ENCODE peak calls at places on chromosomes 5 and 9, in seven cellular contexts. Z is SK-N-SH, U is GM12878, S is H1, Q is K562, N is GM12891, K is HepG2. G is an unnamed sample.

GRCh38 chr9:115391166-115391825 is 273.3 kb upstream of the TNC start:
- DNase-seq in Z (no peak), U (no peak), S (no peak), Q (no peak), N (no peak), K (no peak), G (no peak)

GRCh38 chr9:347667-348292 is 133.1 kb downstream of the DOCK8 start:
- DNase-seq in Z (peak), U (no peak), S (no peak), Q (peak), N (no peak), K (peak), G (no peak)

GRCh38 chr5:112689510-112689909 is 48.2 kb upstream of the APC start:
- DNase-seq in Z (no peak), U (no peak), S (no peak), Q (peak), N (no peak), K (no peak), G (no peak)

GRCh38 chr5:89313044-89313443 is 430.1 kb upstream of the MEF2C start:
- DNase-seq in Z (no peak), U (no peak), S (no peak), Q (no peak), N (no peak), K (no peak), G (no peak)

GRCh38 chr9:116494815-116495634 is 192.1 kb upstream of the TRIM32 start:
- DNase-seq in Z (no peak), U (no peak), S (peak), Q (peak), N (no peak), K (peak), G (no peak)

GRCh38 chr9:116087246-116087645 is 66.3 kb upstream of the PAPPA start:
- DNase-seq in Z (no peak), U (no peak), S (no peak), Q (no peak), N (no peak), K (no peak), G (no peak)

GRCh38 chr9:111099199-111100005 is 61.1 kb upstream of the LPAR1 start:
- DNase-seq in Z (peak), U (no peak), S (no peak), Q (no peak), N (no peak), K (no peak), G (no peak)

GRCh38 chr5:75192804-75193203 is 43.9 kb downstream of the ANKRD31 start:
- DNase-seq in Z (no peak), U (no peak), S (no peak), Q (no peak), N (no peak), K (no peak), G (no peak)

GRCh38 chr5:113092683-113093082 is 116.1 kb downstream of the DCP2 start:
- DNase-seq in Z (no peak), U (no peak), S (no peak), Q (no peak), N (no peak), K (no peak), G (no peak)

GRCh38 chr9:69330580-69330979 is 5.6 kb downstream of the ENTREP1 start:
- DNase-seq in Z (no peak), U (no peak), S (no peak), Q (no peak), N (no peak), K (no peak), G (no peak)

GRCh38 chr5:105462377-105462776 is 1899.8 kb upstream of the NUDT12 start:
- DNase-seq in Z (no peak), U (no peak), S (no peak), Q (no peak), N (no peak), K (no peak), G (no peak)

GRCh38 chr5:53425598-53426516 is 54.6 kb upstream of the FST start:
- DNase-seq in Z (peak), U (no peak), S (peak), Q (peak), N (no peak), K (peak), G (no peak)

GRCh38 chr5:7877851-7878250 is 8.9 kb downstream of the MTRR start:
- DNase-seq in Z (no peak), U (no peak), S (no peak), Q (peak), N (no peak), K (peak), G (no peak)

GRCh38 chr9:97419315-97419867 is 7.5 kb downstream of the TDRD7 start:
- DNase-seq in Z (no peak), U (no peak), S (no peak), Q (no peak), N (no peak), K (peak), G (no peak)

GRCh38 chr9:99024959-99025358 is 80.0 kb upstream of the TGFBR1 start:
- DNase-seq in Z (no peak), U (no peak), S (no peak), Q (no peak), N (no peak), K (no peak), G (no peak)

GRCh38 chr5:1008451-1009358 is at the start of gene NKD2:
- DNase-seq in Z (peak), U (no peak), S (peak), Q (peak), N (peak), K (no peak), G (peak)

GRCh38 chr5:132662925-132663770 is 5.2 kb downstream of the IL13 start:
- DNase-seq in Z (no peak), U (peak), S (no peak), Q (peak), N (peak), K (peak), G (peak)

GRCh38 chr5:100647461-100648230 is 112.5 kb downstream of the FAM174A start:
- DNase-seq in Z (no peak), U (no peak), S (no peak), Q (peak), N (no peak), K (no peak), G (no peak)

GRCh38 chr9:107425110-107426025 is 64.2 kb downstream of the KLF4 start:
- DNase-seq in Z (peak), U (no peak), S (peak), Q (peak), N (peak), K (peak), G (peak)

GRCh38 chr9:128159073-128159783 is 837 bp upstream of the BBLN start:
- DNase-seq in Z (no peak), U (peak), S (no peak), Q (peak), N (no peak), K (peak), G (no peak)

GRCh38 chr5:169696621-169697517 is 59.8 kb downstream of the DOCK2 start:
- DNase-seq in Z (no peak), U (no peak), S (no peak), Q (no peak), N (no peak), K (no peak), G (no peak)

GRCh38 chr5:159819671-159820411 is 96.4 kb upstream of the ADRA1B start:
- DNase-seq in Z (no peak), U (no peak), S (no peak), Q (no peak), N (no peak), K (no peak), G (no peak)

GRCh38 chr5:132103969-132104391 is 30.4 kb downstream of the CSF2 start:
- DNase-seq in Z (no peak), U (peak), S (no peak), Q (no peak), N (no peak), K (no peak), G (no peak)

GRCh38 chr5:160169326-160169725 is 50.1 kb upstream of the PWWP2A start:
- DNase-seq in Z (no peak), U (no peak), S (no peak), Q (no peak), N (no peak), K (no peak), G (no peak)

GRCh38 chr9:83280790-83281189 is 217.8 kb upstream of the RASEF start:
- DNase-seq in Z (no peak), U (no peak), S (no peak), Q (no peak), N (no peak), K (no peak), G (no peak)

GRCh38 chr9:83283528-83283927 is 220.6 kb upstream of the RASEF start:
- DNase-seq in Z (no peak), U (no peak), S (no peak), Q (no peak), N (no peak), K (no peak), G (no peak)

GRCh38 chr9:83280259-83280658 is 217.3 kb upstream of the RASEF start:
- DNase-seq in Z (no peak), U (no peak), S (no peak), Q (no peak), N (no peak), K (no peak), G (no peak)

GRCh38 chr9:83284766-83285165 is 221.8 kb upstream of the RASEF start:
- DNase-seq in Z (no peak), U (no peak), S (no peak), Q (no peak), N (no peak), K (no peak), G (no peak)

GRCh38 chr9:83281306-83282255 is 218.6 kb upstream of the RASEF start:
- DNase-seq in Z (peak), U (no peak), S (no peak), Q (no peak), N (no peak), K (no peak), G (no peak)
- TF ChIP-seq TAF1 in Z (no peak), U (no peak), S (no peak), Q (no peak), N (no peak), K (no peak), G (no peak)

GRCh38 chr5:141681695-141682641 is at the start of gene ARAP3:
- DNase-seq in Z (peak), U (no peak), S (peak), Q (peak), N (no peak), K (peak), G (no peak)
- TF ChIP-seq POLR2AphosphoS5 in Z (peak), U (no peak), S (no peak), Q (no peak), N (no peak), K (no peak), G (no peak)

DNA sequence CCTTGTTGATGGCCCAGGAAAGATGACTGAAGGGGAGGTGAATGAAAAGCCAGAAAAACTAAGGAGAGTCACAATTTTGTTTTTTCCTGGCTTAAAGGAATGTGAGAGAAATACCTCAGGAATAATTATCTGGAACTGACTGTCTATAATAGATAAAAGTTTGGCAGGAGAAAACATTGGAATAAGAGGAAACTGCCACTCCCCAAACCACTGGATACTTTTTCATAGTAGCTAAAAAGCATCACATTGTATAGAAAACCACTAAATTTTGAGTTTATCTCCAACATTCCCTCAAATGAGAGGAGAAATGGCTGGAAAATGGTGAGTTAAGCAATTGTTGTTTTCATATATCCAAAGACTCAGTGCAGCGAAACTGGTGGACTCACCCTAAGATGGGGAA is 326.0 kb downstream of the NPR3 start:
- DNase-seq in Z (no peak), U (no peak), S (no peak), Q (no peak), N (no peak), K (no peak), G (no peak)
- TF ChIP-seq TAF1 in Z (no peak), U (no peak), S (no peak), Q (no peak), N (no peak), K (no peak), G (no peak)

GRCh38 chr9:25117791-25118190 is 560.5 kb downstream of the TUSC1 start:
- DNase-seq in Z (no peak), U (no peak), S (no peak), Q (no peak), N (no peak), K (no peak), G (no peak)
- TF ChIP-seq POLR2AphosphoS5 in Z (no peak), U (no peak), S (no peak), Q (no peak), N (no peak), K (no peak), G (no peak)

G was measured in GM12892.